ENCODE peak calls at places on chromosomes 7 and 10, in ten cellular contexts. C, V, L, W, B, S, Z, X, F and G are unnamed samples.
A peak's percentile ranks its signal among the peaks of the same experiment; 100 is the strongest.

GRCh38 chr7:101804642-101805401 is 12.6 kb upstream of the CUX1 start:
- DNase-seq in Z (peak; percentile 59), C (no peak), X (no peak), S (no peak), B (peak; percentile 26), V (peak; percentile 73), F (no peak), L (peak; percentile 32), W (peak; percentile 23), G (no peak)

GRCh38 chr10:124106241-124106905 is 13.0 kb upstream of the CHST15 start:
- DNase-seq in V (no peak), B (peak; percentile 93), Z (peak; percentile 48), S (peak; percentile 85), W (no peak), X (no peak), L (peak; percentile 92), C (peak; percentile 92), F (peak; percentile 88), G (peak; percentile 63)

GRCh38 chr10:95333997-95334792 is 43.4 kb upstream of the PDLIM1 start:
- DNase-seq in L (peak; percentile 39), Z (no peak), S (peak; percentile 47), W (no peak), V (no peak), C (peak; percentile 91), B (no peak), X (peak; percentile 19), F (peak; percentile 96), G (no peak)

GRCh38 chr10:4034907-4035581 is 250.0 kb upstream of the KLF6 start:
- DNase-seq in W (peak; percentile 12), C (peak; percentile 51), S (no peak), B (no peak), F (no peak), X (no peak), L (no peak), V (no peak), Z (no peak), G (no peak)

GRCh38 chr10:91354166-91354565 is 56.0 kb upstream of the HECTD2 start:
- DNase-seq in S (no peak), B (no peak), V (no peak), F (no peak), C (no peak), X (no peak), L (no peak), W (no peak), Z (no peak), G (no peak)

GRCh38 chr7:155269766-155270585 is 27.7 kb upstream of the INSIG1 start:
- DNase-seq in X (no peak), Z (no peak), F (no peak), S (no peak), B (no peak), W (no peak), L (no peak), C (peak; percentile 59), V (peak; percentile 51), G (no peak)

GRCh38 chr10:27742195-27742925 is 3.3 kb downstream of the MKX start:
- DNase-seq in Z (peak; percentile 67), W (peak; percentile 74), X (no peak), S (peak; percentile 81), B (peak; percentile 91), F (peak; percentile 93), V (peak; percentile 81), C (peak; percentile 93), L (peak; percentile 63), G (peak; percentile 58)

GRCh38 chr10:35356725-35357092 is 20.4 kb downstream of the CCNY start:
- DNase-seq in B (no peak), W (no peak), C (no peak), X (no peak), F (no peak), L (no peak), Z (no peak), V (no peak), S (no peak), G (no peak)

GRCh38 chr7:127905491-127906330 is 125.5 kb downstream of the LRRC4 start:
- DNase-seq in Z (no peak), B (peak; percentile 37), S (no peak), C (no peak), X (no peak), F (no peak), L (peak; percentile 86), V (no peak), W (no peak), G (no peak)

GRCh38 chr10:129767751-129768150 is 196.3 kb downstream of the EBF3 start:
- DNase-seq in B (no peak), C (no peak), F (peak; percentile 9), Z (no peak), S (no peak), L (no peak), W (no peak), X (no peak), V (peak; percentile 22), G (no peak)

GRCh38 chr10:49174926-49175500 is 13.2 kb downstream of the TMEM273 start:
- DNase-seq in B (no peak), V (no peak), C (no peak), L (no peak), F (no peak), X (no peak), Z (no peak), S (no peak), W (no peak), G (no peak)

GRCh38 chr7:50821457-50821977 is 38.8 kb upstream of the GRB10 start:
- DNase-seq in L (no peak), S (peak; percentile 67), F (no peak), V (no peak), Z (no peak), X (no peak), B (no peak), C (no peak), W (no peak), G (no peak)

GRCh38 chr7:93530701-93531100 is 43.8 kb downstream of the CALCR start:
- DNase-seq in F (no peak), V (no peak), B (no peak), C (no peak), S (no peak), W (no peak), X (no peak), Z (no peak), L (no peak), G (no peak)

GRCh38 chr7:85890244-85890811 is 703.5 kb upstream of the SEMA3D start:
- DNase-seq in L (peak; percentile 4), W (no peak), F (no peak), B (peak; percentile 39), V (no peak), X (no peak), Z (peak; percentile 6), C (peak; percentile 46), S (no peak), G (no peak)

GRCh38 chr10:109103278-109103677 is 820.0 kb downstream of the XPNPEP1 start:
- DNase-seq in S (no peak), Z (no peak), L (no peak), W (no peak), V (no peak), C (no peak), X (no peak), F (no peak), B (no peak), G (no peak)

GRCh38 chr10:109105725-109106124 is 817.6 kb downstream of the XPNPEP1 start:
- DNase-seq in X (no peak), W (no peak), S (no peak), L (no peak), V (no peak), Z (no peak), B (no peak), C (no peak), F (no peak), G (no peak)

GRCh38 chr10:109104806-109105205 is 818.5 kb downstream of the XPNPEP1 start:
- DNase-seq in L (no peak), F (no peak), Z (no peak), X (no peak), W (no peak), B (no peak), C (no peak), V (no peak), S (no peak), G (no peak)

DNA sequence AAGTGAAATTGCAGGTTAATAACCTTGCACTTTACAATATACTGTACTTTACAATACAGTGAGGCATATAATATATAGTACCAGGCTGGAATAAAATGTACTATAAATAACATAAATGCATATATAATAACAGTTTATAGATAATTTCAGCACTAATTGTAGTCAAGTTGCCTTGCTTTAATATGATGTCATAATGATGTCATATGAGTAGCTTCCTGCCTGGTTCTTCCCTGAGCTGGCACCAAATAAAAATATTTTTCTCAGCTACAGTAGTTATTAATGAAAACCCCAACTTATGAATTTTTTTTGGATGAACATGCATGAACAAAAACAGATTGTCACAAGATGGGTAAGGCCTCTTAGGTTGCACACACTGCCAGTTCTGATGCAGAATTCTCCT is 816.7 kb downstream of the XPNPEP1 start:
- DNase-seq in F (no peak), B (no peak), X (no peak), W (no peak), Z (no peak), C (no peak), V (no peak), S (no peak), L (no peak), G (no peak)
- H3K9me3 ChIP-seq in F (no peaks in the 10 kb centered on the region), B (no peaks in the 10 kb centered on the region), X (no peaks in the 10 kb centered on the region), W (no peaks in the 10 kb centered on the region), Z (peaks cover 40% of the 10 kb centered on the region), C (no peaks in the 10 kb centered on the region), V (no peaks in the 10 kb centered on the region), S (no peaks in the 10 kb centered on the region), L (peaks cover 3% of the 10 kb centered on the region), G (no peaks in the 10 kb centered on the region)

GRCh38 chr7:357531-358209 is 67.7 kb downstream of the FOXL3 start:
- DNase-seq in B (no peak), W (no peak), C (no peak), Z (no peak), X (no peak), L (no peak), S (no peak), V (no peak), F (no peak), G (no peak)
- H3K27me3 ChIP-seq in B (no peaks in the 10 kb centered on the region), W (no peaks in the 10 kb centered on the region), C (no peaks in the 10 kb centered on the region), Z (peaks cover 3% of the 10 kb centered on the region), X (no peaks in the 10 kb centered on the region), L (no peaks in the 10 kb centered on the region), S (peaks cover 4% of the 10 kb centered on the region), V (no peaks in the 10 kb centered on the region), F (peaks cover 14% of the 10 kb centered on the region), G (no peaks in the 10 kb centered on the region)

GRCh38 chr7:158388928-158389327 is 198.7 kb downstream of the PTPRN2 start:
- DNase-seq in L (no peak), V (no peak), Z (no peak), B (no peak), S (no peak), X (no peak), F (no peak), C (no peak), W (no peak), G (no peak)
- H3K9me3 ChIP-seq in L (peaks cover 61% of the 10 kb centered on the region), V (no peaks in the 10 kb centered on the region), Z (no peaks in the 10 kb centered on the region), B (no peaks in the 10 kb centered on the region), S (no peaks in the 10 kb centered on the region), X (no peaks in the 10 kb centered on the region), F (no peaks in the 10 kb centered on the region), C (no peaks in the 10 kb centered on the region), W (no peaks in the 10 kb centered on the region), G (no peaks in the 10 kb centered on the region)

DNA sequence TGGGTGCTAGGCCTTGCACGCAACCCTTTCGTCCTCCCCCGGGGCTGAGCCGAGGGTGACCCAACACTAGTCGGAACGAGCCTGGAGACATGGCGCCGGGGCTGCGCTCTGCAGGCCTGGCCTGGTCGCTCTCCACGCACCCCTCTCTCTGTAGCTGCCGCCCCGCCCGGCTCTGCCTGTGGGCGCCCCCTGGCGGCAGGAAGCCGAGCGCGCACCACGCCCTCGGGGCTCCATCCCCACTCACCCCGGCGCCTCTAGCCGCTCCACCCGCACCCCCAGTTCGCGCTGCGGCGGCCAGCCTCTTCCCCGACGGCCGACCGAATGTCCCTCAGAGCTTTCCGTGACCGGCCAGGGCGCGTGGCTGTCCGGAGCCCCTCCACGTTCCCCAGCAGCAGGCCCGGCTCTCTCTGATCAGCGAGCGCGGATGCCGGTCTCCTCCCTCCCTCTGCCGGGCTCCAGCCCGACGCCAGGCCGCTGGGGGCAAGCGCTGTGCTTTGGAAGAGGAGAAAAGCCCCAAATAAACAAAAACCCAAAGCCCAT is 29.1 kb upstream of the KCNK18 start:
- DNase-seq in Z (no peak), C (no peak), V (peak; percentile 55), W (peak; percentile 67), X (no peak), B (peak; percentile 33), S (peak; percentile 60), F (no peak), L (peak; percentile 13), G (peak; percentile 16)
- H3K27me3 ChIP-seq in Z (peaks cover 13% of the 10 kb centered on the region), C (peaks cover 50% of the 10 kb centered on the region), V (peaks cover 4% of the 10 kb centered on the region), W (peaks cover 71% of the 10 kb centered on the region), X (peaks cover 44% of the 10 kb centered on the region), B (peaks cover 45% of the 10 kb centered on the region), S (peaks cover 99% of the 10 kb centered on the region), F (peaks cover 30% of the 10 kb centered on the region), L (peaks cover 44% of the 10 kb centered on the region), G (no peaks in the 10 kb centered on the region)